ENCODE peak calls at places on chromosome 15, in six cellular contexts. F is cardiac fibroblast, H is HepG2, D is transverse colon, M is IMR-90, R is astrocyte of the cerebellum. I is an unnamed sample.

GRCh38 chr15:55461447-55461846 is 46.6 kb downstream of the DNAAF4 start:
- DNase-seq in F (no peak), H (peak; percentile 6), D (no peak), M (no peak), R (no peak), I (no peak)

GRCh38 chr15:99153026-99153535 is 48.2 kb downstream of the SYNM start:
- DNase-seq in D (no peak), F (no peak), R (no peak), H (no peak), M (no peak), I (no peak)

GRCh38 chr15:65054333-65055200 is 9.4 kb downstream of the SLC51B start:
- DNase-seq in F (peak; percentile 76), D (peak; percentile 79), H (peak; percentile 64), R (no peak), M (peak; percentile 68), I (peak; percentile 65)

GRCh38 chr15:84947947-84948830 is 33.5 kb upstream of the PDE8A start:
- DNase-seq in M (peak; percentile 96), F (peak; percentile 97), R (peak; percentile 94), D (no peak), H (no peak), I (peak; percentile 90)

GRCh38 chr15:78697449-78697848 is 56.4 kb upstream of the CHRNB4 start:
- DNase-seq in H (no peak), M (no peak), R (no peak), D (no peak), F (no peak), I (no peak)

GRCh38 chr15:80031841-80032240 is 27.6 kb upstream of the ZFAND6 start:
- DNase-seq in H (no peak), D (peak; percentile 25), M (no peak), R (no peak), F (no peak), I (peak; percentile 85)

GRCh38 chr15:25685216-25685569 is 177.9 kb downstream of the ATP10A start:
- DNase-seq in R (no peak), M (no peak), H (no peak), F (no peak), D (no peak), I (no peak)

GRCh38 chr15:40436116-40436891 is 4.4 kb upstream of the BAHD1 start:
- DNase-seq in D (peak; percentile 49), H (no peak), M (no peak), R (no peak), F (no peak), I (no peak)

GRCh38 chr15:62165029-62165792 is at the start of gene C2CD4B:
- DNase-seq in H (no peak), F (peak; percentile 39), R (no peak), D (peak; percentile 72), M (no peak), I (peak; percentile 6)

GRCh38 chr15:71634820-71635219 is 175.5 kb upstream of the NR2E3 start:
- DNase-seq in H (no peak), F (peak; percentile 33), M (no peak), D (no peak), R (peak; percentile 77), I (no peak)

GRCh38 chr15:80710635-80711553 is 15.8 kb downstream of the ABHD17C start:
- DNase-seq in D (no peak), M (peak; percentile 63), R (no peak), H (no peak), F (peak; percentile 34), I (no peak)

GRCh38 chr15:33083232-33084006 is 111.1 kb downstream of the FMN1 start:
- DNase-seq in H (no peak), F (no peak), R (peak; percentile 76), D (no peak), M (peak; percentile 33), I (no peak)

GRCh38 chr15:42937143-42937542 is 16.6 kb upstream of the TTBK2 start:
- DNase-seq in F (no peak), M (no peak), R (no peak), D (no peak), H (no peak), I (no peak)

GRCh38 chr15:93072440-93073394 is 16.3 kb downstream of the RGMA start:
- DNase-seq in F (peak; percentile 42), M (peak; percentile 23), R (peak; percentile 35), D (peak; percentile 63), H (peak; percentile 6), I (peak; percentile 86)

GRCh38 chr15:93070136-93070535 is 18.9 kb downstream of the RGMA start:
- DNase-seq in H (no peak), D (no peak), R (no peak), F (no peak), M (no peak), I (no peak)

GRCh38 chr15:93071469-93071891 is 17.5 kb downstream of the RGMA start:
- DNase-seq in M (no peak), D (no peak), R (no peak), H (no peak), F (peak; percentile 22), I (no peak)

GRCh38 chr15:93072011-93072410 is 17.0 kb downstream of the RGMA start:
- DNase-seq in F (peak; percentile 50), M (peak; percentile 14), D (no peak), R (peak; percentile 59), H (no peak), I (no peak)

DNA sequence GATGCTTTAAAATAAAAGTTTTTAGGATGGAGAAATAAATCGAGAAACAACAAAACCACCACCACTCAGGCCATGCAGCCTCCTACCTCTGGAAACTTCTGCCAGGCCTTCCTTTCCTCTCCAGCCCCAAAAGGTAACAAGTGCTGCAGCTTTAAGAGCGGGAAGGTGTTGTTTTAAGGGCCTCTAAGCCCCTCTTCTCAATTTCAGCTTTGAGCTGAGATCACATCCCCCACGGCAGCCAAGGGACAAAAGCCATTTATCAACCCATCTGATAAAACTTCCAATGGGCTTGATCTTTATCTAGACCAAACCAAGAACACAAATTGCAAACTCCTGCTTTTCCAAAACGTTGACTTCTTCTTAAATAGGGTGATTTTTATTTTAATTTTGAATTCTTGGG is 18.1 kb downstream of the RGMA start:
- DNase-seq in H (no peak), R (no peak), F (no peak), D (no peak), M (no peak), I (no peak)
- H3K4me3 ChIP-seq in H (no peak overlapping the region), R (peak overlapping the region; percentile 75), F (peak overlapping the region; percentile 92), D (peak overlapping the region; percentile 42), M (no peak overlapping the region), I (no peak overlapping the region)

GRCh38 chr15:59174846-59175831 is 31.5 kb upstream of the LDHAL6B start:
- DNase-seq in H (peak; percentile 47), R (peak; percentile 22), D (peak; percentile 63), F (peak; percentile 88), M (peak; percentile 87), I (peak; percentile 77)
- H3K4me3 ChIP-seq in H (no peak overlapping the region), R (no peak overlapping the region), D (no peak overlapping the region), F (no peak overlapping the region), M (no peak overlapping the region), I (no peak overlapping the region)

GRCh38 chr15:63490345-63491034 is 13.9 kb upstream of the USP3 start:
- DNase-seq in H (no peak), M (no peak), D (no peak), R (no peak), F (no peak), I (no peak)

GRCh38 chr15:63489352-63489751 is 15.0 kb upstream of the USP3 start:
- DNase-seq in D (no peak), F (no peak), H (no peak), M (no peak), R (no peak), I (no peak)

GRCh38 chr15:63484433-63484832 is 20.0 kb upstream of the USP3 start:
- DNase-seq in R (no peak), D (no peak), H (no peak), F (no peak), M (no peak), I (no peak)

GRCh38 chr15:63488432-63488910 is 15.9 kb upstream of the USP3 start:
- DNase-seq in R (no peak), D (no peak), M (no peak), H (no peak), F (no peak), I (no peak)

DNA sequence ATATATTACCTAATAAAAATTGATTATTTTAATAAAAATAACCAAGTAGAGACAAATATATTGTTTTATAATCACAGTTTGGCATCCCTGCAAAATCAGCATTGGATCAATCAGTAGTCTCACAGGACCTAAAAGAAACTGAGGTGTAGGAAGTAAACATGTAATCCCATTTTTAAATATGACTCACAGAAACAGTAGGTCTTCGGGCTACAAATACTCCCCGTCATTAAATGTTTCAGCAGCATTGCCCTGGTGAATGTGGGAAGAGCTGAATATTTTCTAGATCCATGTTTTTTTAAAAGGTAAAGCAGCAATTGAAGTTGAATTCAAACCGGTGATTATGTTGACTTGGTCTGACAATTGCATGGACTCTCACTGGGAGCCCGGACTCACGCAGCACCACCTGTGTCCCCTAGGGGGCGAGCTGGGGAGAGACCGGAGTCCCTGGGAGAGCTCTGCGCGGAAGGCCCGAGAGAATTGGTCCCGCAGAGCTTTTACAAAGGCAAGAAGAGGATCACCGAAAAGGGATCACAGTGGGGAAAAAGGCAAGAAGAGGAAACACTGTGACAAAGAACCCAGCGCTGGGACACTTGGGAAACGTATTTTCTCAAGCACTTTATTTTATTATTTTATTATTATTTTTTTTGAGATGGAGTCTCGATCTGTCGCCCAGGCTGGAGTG is 17.2 kb upstream of the USP3 start:
- DNase-seq in H (peak; percentile 66), F (peak; percentile 80), M (peak; percentile 61), R (no peak), D (peak; percentile 95), I (peak; percentile 78)
- H3K4me3 ChIP-seq in H (no peak overlapping the region), F (no peak overlapping the region), M (no peak overlapping the region), R (no peak overlapping the region), D (no peak overlapping the region), I (no peak overlapping the region)

GRCh38 chr15:66707310-66708160 is 5.5 kb downstream of the SMAD6 start:
- DNase-seq in R (no peak), D (peak; percentile 55), F (no peak), H (peak; percentile 47), M (peak; percentile 43), I (peak; percentile 93)
- H3K4me3 ChIP-seq in R (peak overlapping the region; percentile 63), D (no peak overlapping the region), F (peak overlapping the region; percentile 78), H (no peak overlapping the region), M (no peak overlapping the region), I (peak overlapping the region; percentile 25)

DNA sequence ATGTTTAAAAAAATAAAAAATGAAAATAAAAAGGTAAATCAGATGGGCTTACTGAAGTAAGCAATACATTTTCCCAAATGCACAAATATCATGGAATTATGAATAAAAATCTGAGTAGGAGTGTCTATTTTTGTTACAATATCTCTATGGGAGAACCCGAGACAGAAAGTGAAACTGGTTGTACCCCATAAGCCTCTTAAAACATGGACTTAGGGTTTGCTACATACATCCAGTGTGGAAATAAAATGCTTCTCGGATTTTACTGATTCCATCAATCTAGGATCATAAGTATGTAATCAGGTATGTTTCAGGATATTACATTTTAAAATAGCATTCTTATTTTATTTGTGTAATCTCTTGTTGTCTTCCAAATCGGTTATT is 177.8 kb upstream of the CDIN1 start:
- DNase-seq in R (no peak), M (no peak), D (no peak), F (peak; percentile 18), H (no peak), I (no peak)
- H3K4me3 ChIP-seq in R (no peak overlapping the region), M (no peak overlapping the region), D (no peak overlapping the region), F (no peak overlapping the region), H (no peak overlapping the region), I (peak overlapping the region; percentile 38)